ENCODE peak calls at places on chromosomes 11 and 22, in eight cellular contexts. N, I, K, Q, L, F, D and G are unnamed samples.

GRCh38 chr22:29306830-29307657 is 594 bp downstream of the GAS2L1 start:
- DNase-seq in N (peak), I (peak), K (peak), Q (peak), L (peak), F (peak), D (peak), G (peak)

GRCh38 chr22:35230417-35230816 is 26.9 kb upstream of the HMGXB4 start:
- DNase-seq in N (no peak), I (no peak), K (no peak), Q (no peak), L (no peak), F (no peak), D (no peak), G (no peak)

GRCh38 chr11:88281317-88281712 is 56.2 kb downstream of the CTSC start:
- DNase-seq in N (no peak), I (peak), K (no peak), Q (no peak), L (peak), F (no peak), D (no peak), G (no peak)

GRCh38 chr11:109971184-109971523 is 122.0 kb upstream of the ZC3H12C start:
- DNase-seq in N (peak), I (no peak), K (no peak), Q (no peak), L (peak), F (no peak), D (peak), G (peak)

GRCh38 chr11:27291954-27292641 is 70.9 kb downstream of the CCDC34 start:
- DNase-seq in N (peak), I (no peak), K (no peak), Q (no peak), L (no peak), F (no peak), D (no peak), G (no peak)

GRCh38 chr11:12845739-12846358 is 163.3 kb upstream of the RASSF10 start:
- DNase-seq in N (peak), I (peak), K (no peak), Q (no peak), L (peak), F (peak), D (peak), G (no peak)

GRCh38 chr11:128259816-128260215 is 327.5 kb downstream of the ETS1 start:
- DNase-seq in N (no peak), I (no peak), K (no peak), Q (no peak), L (no peak), F (no peak), D (no peak), G (no peak)

GRCh38 chr11:57121996-57122395 is 59.8 kb upstream of the LRRC55 start:
- DNase-seq in N (no peak), I (no peak), K (no peak), Q (no peak), L (no peak), F (no peak), D (no peak), G (no peak)

GRCh38 chr11:68542617-68543016 is 82.1 kb downstream of the PPP6R3 start:
- DNase-seq in N (peak), I (no peak), K (no peak), Q (no peak), L (peak), F (no peak), D (peak), G (no peak)

GRCh38 chr11:91433284-91434010 is 791.2 kb upstream of the FAT3 start:
- DNase-seq in N (no peak), I (no peak), K (no peak), Q (no peak), L (no peak), F (no peak), D (no peak), G (no peak)

GRCh38 chr11:45048313-45048841 is 97.7 kb upstream of the TP53I11 start:
- DNase-seq in N (no peak), I (no peak), K (no peak), Q (no peak), L (no peak), F (no peak), D (no peak), G (no peak)

GRCh38 chr11:45583981-45584380 is 81.4 kb downstream of the CHST1 start:
- DNase-seq in N (no peak), I (no peak), K (no peak), Q (no peak), L (no peak), F (no peak), D (no peak), G (no peak)

GRCh38 chr11:33773399-33774355 is 643 bp downstream of the FBXO3 start:
- DNase-seq in N (no peak), I (peak), K (peak), Q (peak), L (no peak), F (peak), D (peak), G (peak)

GRCh38 chr11:75350743-75351540 is 519 bp downstream of the ARRB1 start:
- DNase-seq in N (peak), I (no peak), K (peak), Q (peak), L (peak), F (no peak), D (peak), G (peak)

GRCh38 chr11:83008581-83008923 is 63.1 kb downstream of the RAB30 start:
- DNase-seq in N (peak), I (no peak), K (no peak), Q (no peak), L (peak), F (no peak), D (no peak), G (no peak)

GRCh38 chr11:75275581-75275980 is 35.0 kb downstream of the TPBGL start:
- DNase-seq in N (no peak), I (no peak), K (no peak), Q (no peak), L (no peak), F (no peak), D (peak), G (peak)

GRCh38 chr11:13126430-13126829 is 117.3 kb downstream of the RASSF10 start:
- DNase-seq in N (no peak), I (no peak), K (no peak), Q (no peak), L (peak), F (no peak), D (no peak), G (no peak)

GRCh38 chr22:39958916-39959639 is 1.1 kb upstream of the TMA7B start:
- DNase-seq in N (no peak), I (no peak), K (no peak), Q (no peak), L (no peak), F (no peak), D (no peak), G (peak)

GRCh38 chr11:60657880-60658279 is 41.5 kb upstream of the MS4A8 start:
- DNase-seq in N (no peak), I (no peak), K (no peak), Q (no peak), L (no peak), F (no peak), D (peak), G (no peak)

DNA sequence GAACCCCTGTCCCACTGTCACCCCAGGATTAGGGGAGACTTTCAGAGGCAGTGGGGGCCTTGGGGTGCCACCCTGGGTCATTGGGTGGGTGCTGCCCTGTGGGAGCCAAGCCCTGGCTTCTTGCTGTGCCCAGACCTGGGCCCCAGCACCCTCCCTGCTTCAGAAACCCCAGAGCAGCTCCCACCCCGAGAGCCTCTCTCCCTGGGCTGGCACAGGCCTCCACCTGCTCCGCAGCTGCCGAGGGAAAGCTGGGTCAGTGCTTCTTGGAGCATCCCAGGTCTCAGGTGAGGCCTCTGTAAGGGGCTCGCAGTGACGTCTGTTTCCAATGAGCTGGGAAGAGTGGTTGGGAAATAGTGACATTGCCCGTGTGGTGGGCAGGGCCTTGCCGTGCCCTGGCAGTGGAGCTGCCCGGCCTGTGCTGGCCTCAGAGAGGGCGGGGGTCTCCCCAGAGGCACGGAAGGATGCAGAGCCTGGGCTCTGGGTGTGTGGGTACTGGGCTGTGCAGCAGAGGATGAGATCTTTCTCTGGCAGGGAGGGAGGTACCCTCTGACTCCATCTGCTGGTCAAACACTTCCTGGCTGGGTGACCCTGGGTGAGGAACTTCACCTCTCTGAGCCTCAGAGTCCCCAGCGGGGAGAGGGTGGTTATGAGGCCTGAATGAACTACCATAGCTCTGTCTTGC is 23.0 kb downstream of the C22orf23 start:
- DNase-seq in N (peak), I (no peak), K (peak), Q (no peak), L (peak), F (no peak), D (peak), G (peak)
- TF ChIP-seq CTCF in N (peak), I (peak), K (peak), Q (peak), L (peak), F (no peak), D (peak), G (peak)

GRCh38 chr11:11400635-11401232 is 47.7 kb upstream of the CSNK2A3 start:
- DNase-seq in N (no peak), I (peak), K (peak), Q (no peak), L (no peak), F (no peak), D (peak), G (peak)
- TF ChIP-seq CTCF in N (no peak), I (no peak), K (no peak), Q (peak), L (peak), F (peak), D (peak), G (no peak)

DNA sequence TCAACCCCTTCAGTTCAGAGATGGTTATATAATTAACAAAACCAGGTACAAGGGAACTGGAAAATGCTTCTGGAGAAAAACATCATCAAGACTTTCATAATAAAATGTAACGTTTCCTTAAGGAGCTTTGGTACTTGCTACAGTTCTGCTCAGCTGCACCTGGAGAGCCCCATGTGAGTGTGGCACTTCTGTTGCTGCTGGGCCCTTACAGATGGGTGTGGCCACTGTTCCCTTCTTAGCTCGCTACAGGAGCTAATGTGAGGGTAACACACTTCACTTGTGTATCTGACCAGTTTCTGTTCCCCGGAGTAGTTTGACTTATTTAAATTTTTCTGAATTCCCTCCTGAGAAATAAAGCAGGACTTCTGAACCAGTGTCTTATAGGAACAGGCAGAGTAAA is 4.0 kb downstream of the POU2AF3 start:
- DNase-seq in N (no peak), I (no peak), K (no peak), Q (no peak), L (no peak), F (no peak), D (no peak), G (no peak)
- TF ChIP-seq CTCF in N (no peak), I (no peak), K (no peak), Q (no peak), L (no peak), F (no peak), D (no peak), G (no peak)

DNA sequence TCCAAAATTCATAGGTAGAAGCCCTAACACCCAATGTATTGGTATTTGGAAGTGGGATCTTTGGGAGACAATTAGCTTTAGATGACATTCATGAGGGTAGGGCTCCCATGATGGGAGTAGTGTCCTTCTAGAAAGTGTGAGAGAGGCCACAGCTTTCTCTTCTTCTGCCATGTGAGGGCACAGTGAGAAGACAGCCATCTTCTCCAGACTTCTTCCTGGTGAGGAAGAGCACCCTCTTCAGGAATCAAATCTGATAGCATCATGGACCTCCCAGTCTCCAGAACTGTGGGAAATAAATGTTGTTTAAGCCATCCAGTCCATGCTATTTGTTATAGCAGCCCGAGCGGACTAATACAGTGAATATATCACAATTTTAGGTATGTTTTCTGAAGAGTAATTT is 96.9 kb downstream of the CNTN5 start:
- DNase-seq in N (no peak), I (no peak), K (no peak), Q (no peak), L (no peak), F (no peak), D (peak), G (no peak)
- TF ChIP-seq CTCF in N (no peak), I (no peak), K (no peak), Q (no peak), L (no peak), F (no peak), D (peak), G (no peak)

DNA sequence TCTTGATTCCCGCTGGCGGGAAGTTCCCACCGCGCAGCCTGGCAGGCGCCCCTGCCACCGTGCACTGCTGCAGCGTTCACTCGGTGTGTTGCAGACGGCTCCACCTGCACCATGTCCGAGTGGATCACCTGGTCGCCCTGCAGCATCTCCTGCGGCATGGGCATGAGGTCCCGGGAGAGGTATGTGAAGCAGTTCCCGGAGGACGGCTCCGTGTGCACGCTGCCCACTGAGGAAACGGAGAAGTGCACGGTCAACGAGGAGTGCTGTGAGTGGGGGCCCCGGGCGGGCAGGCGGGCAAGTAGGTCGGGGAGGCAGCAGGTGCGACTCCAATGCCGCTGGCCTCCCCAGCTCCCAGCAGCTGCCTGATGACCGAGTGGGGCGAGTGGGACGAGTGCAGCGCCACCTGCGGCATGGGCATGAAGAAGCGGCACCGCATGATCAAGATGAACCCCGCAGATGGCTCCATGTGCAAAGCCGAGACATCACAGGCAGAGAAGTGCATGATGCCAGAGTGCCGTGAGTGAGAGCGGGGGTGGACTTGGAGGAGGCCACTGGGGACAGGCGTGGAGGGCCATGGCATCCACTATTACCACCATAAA is 99.7 kb downstream of the RRAS2 start:
- DNase-seq in N (no peak), I (no peak), K (no peak), Q (no peak), L (no peak), F (no peak), D (peak), G (no peak)
- TF ChIP-seq CTCF in N (no peak), I (no peak), K (no peak), Q (no peak), L (no peak), F (no peak), D (peak), G (no peak)

GRCh38 chr11:8071616-8072581 is 9.1 kb upstream of the TUB start:
- DNase-seq in N (no peak), I (no peak), K (no peak), Q (no peak), L (no peak), F (no peak), D (peak), G (no peak)

GRCh38 chr11:8069771-8070170 is 11.2 kb upstream of the TUB start:
- DNase-seq in N (no peak), I (no peak), K (no peak), Q (no peak), L (no peak), F (no peak), D (no peak), G (no peak)

GRCh38 chr11:8067929-8068575 is 13.0 kb upstream of the TUB start:
- DNase-seq in N (no peak), I (no peak), K (no peak), Q (no peak), L (no peak), F (no peak), D (no peak), G (no peak)

GRCh38 chr11:8068605-8069221 is 12.3 kb upstream of the TUB start:
- DNase-seq in N (peak), I (no peak), K (no peak), Q (peak), L (peak), F (no peak), D (no peak), G (no peak)

GRCh38 chr11:8070417-8071101 is 10.5 kb upstream of the TUB start:
- DNase-seq in N (peak), I (no peak), K (peak), Q (no peak), L (peak), F (no peak), D (peak), G (no peak)
- TF ChIP-seq CTCF in N (peak), I (peak), K (no peak), Q (peak), L (peak), F (peak), D (peak), G (peak)

DNA sequence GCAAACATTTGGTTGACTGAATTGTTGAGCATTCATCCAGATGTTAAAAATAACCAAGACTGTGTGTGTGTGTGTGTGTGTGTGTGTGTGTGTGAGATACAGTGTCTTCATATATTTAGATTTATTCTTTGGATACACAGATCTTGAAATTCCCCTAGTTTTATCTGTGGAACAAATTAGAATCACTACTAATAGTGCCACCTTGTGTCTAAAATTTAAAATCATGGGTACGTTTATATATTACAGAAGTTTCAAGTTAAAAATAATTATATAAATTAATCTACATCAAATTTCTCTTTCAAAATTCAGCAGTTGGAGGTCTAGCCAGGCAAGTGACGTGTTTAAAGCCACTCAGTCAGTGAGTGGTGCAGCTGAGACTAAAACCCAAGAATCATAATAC is 1566.2 kb upstream of the TENM4 start:
- DNase-seq in N (peak), I (no peak), K (peak), Q (no peak), L (peak), F (no peak), D (no peak), G (no peak)
- TF ChIP-seq CTCF in N (peak), I (no peak), K (no peak), Q (no peak), L (no peak), F (peak), D (no peak), G (no peak)

GRCh38 chr11:132186699-132187098 is 816.3 kb downstream of the NTM start:
- DNase-seq in N (no peak), I (no peak), K (no peak), Q (no peak), L (no peak), F (no peak), D (peak), G (no peak)
- TF ChIP-seq CTCF in N (no peak), I (no peak), K (no peak), Q (no peak), L (peak), F (peak), D (peak), G (no peak)

GRCh38 chr11:779120-779954 is 2.0 kb upstream of the GATD1 start:
- DNase-seq in N (no peak), I (no peak), K (no peak), Q (no peak), L (no peak), F (no peak), D (no peak), G (no peak)
- TF ChIP-seq CTCF in N (no peak), I (no peak), K (no peak), Q (no peak), L (no peak), F (no peak), D (peak), G (no peak)

DNA sequence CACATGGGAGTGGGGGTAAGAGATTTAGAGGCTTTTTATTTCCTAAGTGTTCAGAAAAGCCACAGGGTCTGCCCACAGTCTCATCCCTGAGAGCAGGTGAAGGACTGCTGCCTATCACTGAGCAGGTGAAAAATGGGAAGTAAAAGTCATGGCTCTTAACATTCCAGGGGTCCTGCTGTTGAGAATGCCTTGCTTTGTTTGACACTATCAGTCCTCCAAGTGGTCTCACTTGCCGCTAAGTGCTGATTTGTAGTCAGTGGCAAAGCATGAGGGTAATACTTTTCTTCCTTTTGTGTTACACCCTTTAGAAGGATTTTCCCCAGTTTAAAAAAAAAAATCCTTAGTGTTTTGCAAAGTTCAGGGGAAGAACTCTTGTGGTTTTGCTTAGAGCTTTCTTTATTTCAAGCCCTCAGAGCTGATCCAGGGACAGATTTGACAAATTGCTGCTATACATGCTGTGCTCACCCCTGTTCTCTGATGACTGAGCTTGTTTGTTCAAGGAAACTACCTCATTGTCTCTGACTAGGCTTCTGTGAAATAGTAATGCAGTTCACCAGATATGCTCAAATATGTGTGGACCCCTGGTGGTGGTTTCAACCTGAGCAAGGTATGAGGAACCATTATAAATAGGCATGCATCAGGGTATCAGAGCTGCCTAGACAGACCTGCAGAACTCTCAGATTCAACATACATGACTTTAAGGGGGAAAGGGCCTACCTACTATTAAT is 141.0 kb downstream of the ARHGAP42 start:
- DNase-seq in N (no peak), I (peak), K (peak), Q (no peak), L (peak), F (peak), D (peak), G (peak)
- TF ChIP-seq CTCF in N (no peak), I (no peak), K (no peak), Q (no peak), L (peak), F (peak), D (peak), G (no peak)